ENCODE peak calls at places on chromosomes 4 and X, in seven cellular contexts. O is foreskin fibroblast, A is BE2C, T is endodermal cell, L is K562, D is kidney, C is stomach. Y is an unnamed sample.
A peak's percentile ranks its signal among the peaks of the same experiment; 100 is the strongest.

GRCh38 chr4:60992037-60992436 is 208.1 kb upstream of the ADGRL3 start:
- DNase-seq in O (no peak), A (no peak), D (no peak), L (no peak), T (no peak), C (no peak), Y (no peak)

GRCh38 chr4:80614319-80614718 is 278.8 kb downstream of the CFAP299 start:
- DNase-seq in T (peak; percentile 56), O (no peak), A (no peak), D (no peak), C (no peak), L (no peak), Y (no peak)

GRCh38 chrX:140440891-140441290 is 64.0 kb downstream of the SOX3 start:
- DNase-seq in C (no peak), A (no peak), D (no peak), T (peak; percentile 68), O (no peak), L (no peak), Y (no peak)

GRCh38 chr4:41471126-41471665 is 66.8 kb upstream of the LIMCH1 start:
- DNase-seq in A (no peak), C (no peak), T (no peak), L (no peak), D (no peak), O (no peak), Y (no peak)

GRCh38 chr4:55075823-55076418 is 49.5 kb downstream of the KDR start:
- DNase-seq in A (no peak), L (no peak), T (peak; percentile 56), O (no peak), D (no peak), C (no peak), Y (no peak)

GRCh38 chr4:52837716-52838558 is 24.2 kb upstream of the RASL11B start:
- DNase-seq in C (no peak), T (peak; percentile 72), L (no peak), D (no peak), O (peak; percentile 80), A (no peak), Y (peak; percentile 29)

GRCh38 chr4:186606593-186606992 is 51.2 kb upstream of the MTNR1A start:
- DNase-seq in T (peak; percentile 57), A (no peak), C (no peak), D (no peak), O (peak; percentile 4), L (no peak), Y (no peak)

GRCh38 chrX:46837543-46838481 is 969 bp downstream of the RP2 start:
- DNase-seq in L (no peak), A (no peak), D (no peak), T (no peak), O (peak; percentile 53), C (no peak), Y (no peak)

GRCh38 chrX:29662101-29662500 is 553.3 kb upstream of the MAGEB2 start:
- DNase-seq in T (no peak), D (no peak), C (no peak), L (no peak), O (peak; percentile 65), A (no peak), Y (peak; percentile 59)

GRCh38 chrX:124421898-124422622 is 75.7 kb downstream of the SH2D1A start:
- DNase-seq in D (no peak), T (peak; percentile 55), O (no peak), A (no peak), C (no peak), L (no peak), Y (no peak)

GRCh38 chrX:17052210-17052609 is 105.8 kb downstream of the REPS2 start:
- DNase-seq in O (peak; percentile 32), L (no peak), D (no peak), A (no peak), C (no peak), T (no peak), Y (no peak)

GRCh38 chrX:72340046-72340445 is 34.3 kb upstream of the CITED1 start:
- DNase-seq in D (no peak), C (no peak), A (no peak), O (no peak), T (no peak), L (no peak), Y (no peak)
- TF ChIP-seq CTCF in D (no peak), C (no peak), A (no peak), O (no peak), T (no peak), L (no peak), Y (no peak)

GRCh38 chr4:42501624-42502401 is 104.5 kb downstream of the SHISA3 start:
- DNase-seq in L (no peak), D (no peak), T (peak; percentile 56), C (no peak), A (no peak), O (no peak), Y (peak; percentile 53)
- H3K4me3 ChIP-seq in L (no peak overlapping the region), D (no peak overlapping the region), T (no peak overlapping the region), C (no peak overlapping the region), A (no peak overlapping the region), O (no peak overlapping the region), Y (peak overlapping the region; percentile 7)

GRCh38 chr4:168551945-168552695 is 55.3 kb downstream of the PALLD start:
- DNase-seq in C (no peak), A (no peak), D (no peak), O (no peak), L (peak; percentile 19), T (no peak), Y (no peak)
- TF ChIP-seq CTCF in C (no peak), A (peak; percentile 44), D (no peak), O (no peak), L (peak; percentile 44), T (peak; percentile 58), Y (peak; percentile 30)

GRCh38 chr4:42638276-42638675 is 18.6 kb downstream of the ATP8A1 start:
- DNase-seq in A (no peak), D (no peak), C (no peak), T (no peak), L (no peak), O (no peak), Y (no peak)
- H3K4me3 ChIP-seq in A (no peak overlapping the region), D (no peak overlapping the region), C (no peak overlapping the region), T (no peak overlapping the region), L (no peak overlapping the region), O (no peak overlapping the region), Y (no peak overlapping the region)